ENCODE peak calls at places on chromosomes 6 and 20, in ten cellular contexts. S is OCI-LY7; I is endothelial cell of umbilical vein; H is lower lobe of right lung; V is CD8-positive, alpha-beta T cell; P is heart right ventricle; D is cardiac muscle cell; Q is psoas muscle; C is adrenal gland; F is upper lobe of left lung. O is an unnamed sample. For H3K4me1, the result is how much of the 10 kb centered on the place peaks cover.

GRCh38 chr6:25682324-25682723 is 30.3 kb downstream of the SCGN start:
- DNase-seq in S (no peak), I (no peak), H (no peak), V (no peak), P (no peak), D (no peak), Q (no peak), C (no peak), F (no peak), O (no peak)

GRCh38 chr6:131250121-131250520 is 114.9 kb downstream of the AKAP7 start:
- DNase-seq in S (peak), I (peak), H (peak), V (peak), P (peak), D (peak), Q (peak), C (peak), F (no peak), O (peak)

GRCh38 chr6:162965366-162965765 is 237.6 kb downstream of the PACRG start:
- DNase-seq in S (no peak), I (no peak), H (no peak), V (no peak), P (no peak), D (no peak), Q (no peak), C (no peak), F (no peak), O (no peak)

GRCh38 chr6:48535569-48535968 is 424.6 kb upstream of the PTCHD4 start:
- DNase-seq in S (no peak), I (no peak), H (no peak), V (no peak), P (no peak), D (peak), Q (no peak), C (no peak), F (no peak), O (no peak)

GRCh38 chr20:5531318-5532081 is 214.7 kb upstream of the PROKR2 start:
- DNase-seq in S (no peak), I (no peak), H (peak), V (no peak), P (no peak), D (peak), Q (peak), C (peak), F (no peak), O (no peak)

GRCh38 chr6:45454008-45454911 is 76.5 kb upstream of the SUPT3H start:
- DNase-seq in S (no peak), I (peak), H (no peak), V (no peak), P (no peak), D (no peak), Q (no peak), C (no peak), F (no peak), O (no peak)

GRCh38 chr6:35489995-35490791 is 6.7 kb downstream of the TEAD3 start:
- DNase-seq in S (no peak), I (no peak), H (peak), V (no peak), P (peak), D (peak), Q (peak), C (peak), F (peak), O (peak)

GRCh38 chr6:147782302-147782701 is 273.8 kb downstream of the SAMD5 start:
- DNase-seq in S (no peak), I (peak), H (no peak), V (no peak), P (no peak), D (peak), Q (no peak), C (no peak), F (no peak), O (no peak)

GRCh38 chr6:116458264-116458663 is 2.9 kb upstream of the CALHM6 start:
- DNase-seq in S (no peak), I (no peak), H (no peak), V (no peak), P (no peak), D (no peak), Q (no peak), C (no peak), F (peak), O (no peak)

GRCh38 chr6:115004982-115005381 is 662.2 kb upstream of the HS3ST5 start:
- DNase-seq in S (no peak), I (no peak), H (no peak), V (no peak), P (no peak), D (no peak), Q (no peak), C (no peak), F (no peak), O (no peak)

GRCh38 chr6:88380083-88380482 is 213.9 kb upstream of the CNR1 start:
- DNase-seq in S (no peak), I (peak), H (peak), V (no peak), P (peak), D (peak), Q (peak), C (peak), F (no peak), O (peak)

GRCh38 chr6:34657037-34657306 is 39.6 kb downstream of the ILRUN start:
- DNase-seq in S (no peak), I (no peak), H (no peak), V (no peak), P (no peak), D (no peak), Q (no peak), C (no peak), F (no peak), O (no peak)

GRCh38 chr6:106765496-106765895 is 136.1 kb downstream of the QRSL1 start:
- DNase-seq in S (no peak), I (no peak), H (no peak), V (no peak), P (no peak), D (no peak), Q (no peak), C (no peak), F (no peak), O (no peak)

GRCh38 chr6:158518196-158519127 is 41.4 kb upstream of the TMEM181 start:
- DNase-seq in S (peak), I (peak), H (no peak), V (no peak), P (peak), D (peak), Q (peak), C (peak), F (peak), O (peak)

GRCh38 chr6:89321571-89321970 is 6.5 kb upstream of the GABRR2 start:
- DNase-seq in S (no peak), I (no peak), H (peak), V (no peak), P (no peak), D (peak), Q (no peak), C (peak), F (no peak), O (no peak)

GRCh38 chr20:6104493-6105188 is 18.2 kb downstream of the FERMT1 start:
- DNase-seq in S (no peak), I (no peak), H (no peak), V (no peak), P (no peak), D (peak), Q (peak), C (peak), F (no peak), O (no peak)

GRCh38 chr6:162379762-162380409 is 347.7 kb downstream of the PRKN start:
- DNase-seq in S (no peak), I (no peak), H (no peak), V (no peak), P (no peak), D (no peak), Q (no peak), C (no peak), F (no peak), O (no peak)

GRCh38 chr6:39353698-39354315 is 31.3 kb upstream of the KCNK16 start:
- DNase-seq in S (no peak), I (no peak), H (no peak), V (no peak), P (no peak), D (no peak), Q (no peak), C (peak), F (no peak), O (no peak)

GRCh38 chr6:150876598-150876997 is 11.1 kb downstream of the MTHFD1L start:
- DNase-seq in S (no peak), I (no peak), H (no peak), V (no peak), P (peak), D (peak), Q (peak), C (peak), F (no peak), O (peak)

GRCh38 chr6:3390698-3391097 is 66.2 kb downstream of the SLC22A23 start:
- DNase-seq in S (no peak), I (peak), H (no peak), V (no peak), P (peak), D (peak), Q (peak), C (no peak), F (no peak), O (peak)

GRCh38 chr6:1208876-1209275 is 103.0 kb upstream of the FOXQ1 start:
- DNase-seq in S (no peak), I (no peak), H (no peak), V (no peak), P (no peak), D (no peak), Q (no peak), C (no peak), F (no peak), O (no peak)

GRCh38 chr20:39245685-39246311 is 283.7 kb downstream of the DHX35 start:
- DNase-seq in S (no peak), I (no peak), H (no peak), V (no peak), P (no peak), D (no peak), Q (no peak), C (no peak), F (no peak), O (no peak)

GRCh38 chr6:86193821-86194220 is 551.1 kb upstream of the SYNCRIP start:
- DNase-seq in S (no peak), I (no peak), H (no peak), V (no peak), P (no peak), D (no peak), Q (no peak), C (no peak), F (no peak), O (no peak)

GRCh38 chr6:134060491-134061106 is 8.2 kb upstream of the SLC2A12 start:
- DNase-seq in S (no peak), I (peak), H (no peak), V (no peak), P (no peak), D (peak), Q (no peak), C (no peak), F (no peak), O (no peak)

GRCh38 chr6:5028301-5028700 is 24.5 kb upstream of the RPP40 start:
- DNase-seq in S (no peak), I (no peak), H (no peak), V (no peak), P (no peak), D (no peak), Q (no peak), C (no peak), F (no peak), O (no peak)

GRCh38 chr6:13615802-13616140 is 636 bp downstream of the NOL7 start:
- DNase-seq in S (peak), I (no peak), H (peak), V (no peak), P (peak), D (peak), Q (peak), C (peak), F (peak), O (peak)

GRCh38 chr6:13611715-13612114 is 3.4 kb upstream of the NOL7 start:
- DNase-seq in S (peak), I (no peak), H (no peak), V (no peak), P (no peak), D (no peak), Q (no peak), C (no peak), F (no peak), O (no peak)

GRCh38 chr6:13614926-13615801 is at the start of gene NOL7:
- DNase-seq in S (peak), I (peak), H (peak), V (peak), P (peak), D (peak), Q (peak), C (peak), F (peak), O (peak)

GRCh38 chr6:13614126-13614925 is 809 bp upstream of the NOL7 start:
- DNase-seq in S (peak), I (no peak), H (peak), V (no peak), P (peak), D (peak), Q (peak), C (peak), F (peak), O (peak)

DNA sequence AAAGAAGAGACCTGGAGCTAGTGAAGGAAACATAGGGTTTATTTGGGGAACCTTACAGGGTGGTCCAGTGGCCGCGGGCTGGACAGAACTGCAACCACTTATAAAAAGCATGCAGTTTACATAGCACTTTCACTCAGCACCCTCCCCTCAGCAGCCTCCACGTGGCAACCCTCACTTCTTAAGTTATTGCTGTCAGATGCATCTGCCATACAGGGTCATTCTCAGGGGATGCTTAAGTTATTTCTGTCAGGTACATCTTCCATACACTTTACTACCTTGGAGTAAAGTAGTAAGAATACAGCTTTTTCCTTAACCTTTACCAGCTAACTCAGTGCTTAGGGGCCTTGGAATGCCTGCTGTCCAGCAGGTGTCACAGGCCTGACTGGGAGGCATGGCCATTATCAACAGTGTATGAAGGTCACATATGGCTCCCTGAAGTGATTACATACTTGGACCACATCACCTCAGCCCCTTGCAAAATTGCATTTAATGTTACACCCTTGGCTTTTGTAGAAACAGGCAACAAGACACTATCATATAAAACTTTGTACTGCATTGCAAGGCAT is 2.0 kb upstream of the NOL7 start:
- DNase-seq in S (peak), I (no peak), H (no peak), V (no peak), P (no peak), D (no peak), Q (no peak), C (no peak), F (no peak), O (no peak)
- H3K4me3 ChIP-seq in S (peak), I (no peak), H (no peak), V (no peak), P (no peak), D (no peak), Q (no peak), C (no peak), F (no peak), O (no peak)

GRCh38 chr20:50340586-50340985 is 150.0 kb downstream of the CEBPB start:
- DNase-seq in S (no peak), I (no peak), H (no peak), V (no peak), P (no peak), D (no peak), Q (no peak), C (no peak), F (no peak), O (no peak)

GRCh38 chr20:50337521-50338466 is 147.2 kb downstream of the CEBPB start:
- DNase-seq in S (no peak), I (no peak), H (no peak), V (no peak), P (no peak), D (no peak), Q (no peak), C (no peak), F (no peak), O (no peak)

GRCh38 chr20:50336631-50337030 is 146.0 kb downstream of the CEBPB start:
- DNase-seq in S (no peak), I (no peak), H (no peak), V (no peak), P (no peak), D (no peak), Q (no peak), C (no peak), F (no peak), O (no peak)

GRCh38 chr20:50339196-50339901 is 148.7 kb downstream of the CEBPB start:
- DNase-seq in S (no peak), I (no peak), H (no peak), V (no peak), P (no peak), D (peak), Q (no peak), C (peak), F (no peak), O (no peak)

GRCh38 chr20:50338479-50339195 is 148.0 kb downstream of the CEBPB start:
- DNase-seq in S (no peak), I (no peak), H (no peak), V (peak), P (no peak), D (peak), Q (no peak), C (peak), F (no peak), O (no peak)
- H3K4me1 ChIP-seq in S (under half), I (under half), H (under half), V (under half), P (under half), D (under half), Q (under half), C (under half), F (under half), O (under half)

GRCh38 chr6:99822741-99823512 is 171.1 kb downstream of the MCHR2 start:
- DNase-seq in S (peak), I (peak), H (no peak), V (no peak), P (no peak), D (peak), Q (no peak), C (no peak), F (no peak), O (no peak)
- TF ChIP-seq CTCF in S (peak), I (peak), H (no peak), V (no peak), P (peak), D (peak), Q (peak), C (no peak), F (no peak), O (peak)

DNA sequence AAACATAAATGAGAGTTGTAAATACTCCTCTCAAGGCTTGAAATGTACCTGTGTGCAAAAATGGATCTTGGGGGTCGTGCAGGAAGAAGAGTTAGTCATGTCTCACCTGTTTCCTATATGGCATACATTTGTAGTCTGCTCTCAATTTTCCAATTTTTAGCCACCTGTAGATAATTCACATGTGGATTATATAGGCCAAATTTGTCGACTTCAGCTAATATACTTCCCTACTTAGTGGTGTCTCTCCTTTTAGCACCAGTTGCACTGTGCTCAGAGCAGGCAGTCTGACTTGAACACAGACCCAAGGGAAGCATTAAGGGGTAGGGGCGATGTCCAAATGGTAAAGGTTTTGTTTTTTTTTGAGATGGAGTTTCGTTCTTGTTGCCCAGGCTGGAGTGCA is 1.9 kb downstream of the RBM24 start:
- DNase-seq in S (no peak), I (no peak), H (no peak), V (no peak), P (no peak), D (no peak), Q (no peak), C (no peak), F (no peak), O (no peak)
- H3K4me3 ChIP-seq in S (no peak), I (no peak), H (no peak), V (no peak), P (peak), D (peak), Q (peak), C (no peak), F (no peak), O (peak)

O was measured in left ventricle myocardium inferior.